ENCODE peak calls at places on chromosomes 2 and 18, in four cellular contexts. O, V, M and F are unnamed samples. For H3K27me3, the result is how much of the 10 kb centered on the place peaks cover.

GRCh38 chr2:156192468-156192867 is 140.1 kb downstream of the NR4A2 start:
- DNase-seq in O (no peak), V (no peak), M (no peak), F (no peak)

GRCh38 chr2:108364676-108365297 is 13.0 kb upstream of the SULT1C4 start:
- DNase-seq in O (no peak), V (no peak), M (no peak), F (no peak)

GRCh38 chr2:240960963-240961876 is 37.2 kb upstream of the SNED1 start:
- DNase-seq in O (no peak), V (no peak), M (peak), F (peak)

GRCh38 chr18:34120294-34120693 is 104.4 kb downstream of the NOL4 start:
- DNase-seq in O (no peak), V (no peak), M (no peak), F (no peak)

GRCh38 chr2:159506764-159507406 is 109.5 kb downstream of the BAZ2B start:
- DNase-seq in O (no peak), V (peak), M (no peak), F (no peak)

GRCh38 chr18:29874519-29875098 is 1167.9 kb downstream of the DSC3 start:
- DNase-seq in O (no peak), V (peak), M (no peak), F (peak)

GRCh38 chr2:178066890-178067669 is 5.5 kb downstream of the PDE11A start:
- DNase-seq in O (no peak), V (no peak), M (no peak), F (no peak)

GRCh38 chr2:125615438-125615837 is 1040.5 kb upstream of the GYPC start:
- DNase-seq in O (no peak), V (no peak), M (no peak), F (no peak)

GRCh38 chr18:34509879-34510586 is 200.1 kb upstream of the DTNA start:
- DNase-seq in O (no peak), V (no peak), M (no peak), F (no peak)

GRCh38 chr2:238970553-238971081 is 122.7 kb downstream of the TWIST2 start:
- DNase-seq in O (no peak), V (peak), M (no peak), F (peak)

DNA sequence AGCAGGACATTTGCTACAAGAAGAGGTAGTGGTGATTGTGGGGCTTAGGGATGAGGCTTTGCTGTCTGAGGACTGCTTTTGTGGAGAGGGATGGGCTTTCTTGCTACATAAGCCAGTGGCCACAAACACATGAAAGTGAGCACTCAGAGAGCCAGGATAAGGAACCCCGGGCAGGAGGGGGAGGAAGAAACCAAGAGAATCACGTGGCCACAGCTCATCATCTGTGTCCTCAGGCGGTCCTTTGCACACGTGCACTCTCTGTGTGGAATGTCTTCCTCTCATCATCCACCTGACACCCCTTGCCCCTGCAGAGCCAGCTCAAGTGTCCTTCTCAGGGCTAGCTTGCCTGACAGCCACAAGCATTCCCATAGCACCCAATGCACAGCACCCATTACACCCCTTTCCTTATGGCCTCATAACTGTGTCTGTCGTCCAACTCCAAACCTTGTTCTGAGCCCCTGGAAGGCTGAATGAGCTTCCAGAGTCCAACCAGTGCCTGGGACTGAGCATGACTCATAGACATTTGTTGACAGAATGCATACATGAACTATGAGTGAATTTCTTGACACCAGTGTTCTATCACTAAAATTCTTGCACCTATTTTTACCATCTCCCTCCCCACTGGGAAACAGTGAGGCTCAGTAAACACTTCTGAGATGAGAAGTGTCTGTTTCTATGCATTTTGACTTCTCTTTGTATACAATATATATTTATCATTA is 398.3 kb downstream of the ALK start:
- DNase-seq in O (no peak), V (no peak), M (no peak), F (no peak)
- H3K4me3 ChIP-seq in O (no peak), V (no peak), M (no peak), F (no peak)

DNA sequence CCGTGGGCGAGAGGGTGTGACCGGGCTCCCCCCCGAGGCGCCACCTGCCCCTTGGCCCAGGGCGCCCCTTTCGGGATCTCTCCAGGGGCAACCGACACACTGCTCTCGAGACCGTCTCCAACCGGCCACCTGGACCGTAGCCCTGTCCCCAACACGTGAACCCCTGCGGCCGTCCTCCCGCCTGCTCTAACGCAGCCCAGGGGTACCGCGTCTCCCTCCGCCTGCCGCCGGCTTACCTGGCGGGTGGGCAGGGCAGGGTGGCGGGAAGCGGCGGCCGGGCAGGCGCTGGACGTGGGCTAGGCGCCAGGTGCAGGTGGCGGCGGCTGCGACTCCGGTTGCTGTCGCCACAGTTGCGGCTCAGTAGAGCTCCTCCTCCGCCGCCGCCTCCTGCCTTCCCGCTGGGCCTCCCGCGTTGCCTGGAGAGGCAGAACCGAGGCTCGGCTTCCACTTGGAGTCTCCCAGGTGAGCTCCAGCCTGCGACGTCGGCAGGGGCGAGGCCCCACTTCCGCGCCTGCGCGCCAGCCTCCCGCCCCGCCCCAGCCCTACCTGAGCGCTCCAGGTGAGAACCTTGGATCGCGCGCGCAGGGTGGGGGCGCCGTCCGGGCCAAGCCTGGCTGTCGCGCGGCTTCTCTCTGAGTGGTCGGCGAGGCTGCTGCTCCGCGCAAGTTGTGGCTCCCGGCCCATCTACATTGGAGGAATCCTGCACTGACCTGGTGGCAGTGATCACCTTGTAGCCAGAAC is at the start of gene GALNT3:
- DNase-seq in O (no peak), V (peak), M (no peak), F (peak)
- H3K27ac ChIP-seq in O (no peak), V (peak), M (peak), F (no peak)

GRCh38 chr2:231036131-231036530 is 1.2 kb upstream of the C2orf72 start:
- DNase-seq in O (no peak), V (no peak), M (no peak), F (no peak)
- H3K27me3 ChIP-seq in O (under half), V (under half), M (under half), F (half or more)

GRCh38 chr2:130183500-130184373 is 1.7 kb downstream of the MZT2B start:
- DNase-seq in O (no peak), V (no peak), M (no peak), F (peak)
- H3K4me3 ChIP-seq in O (peak), V (peak), M (peak), F (peak)

DNA sequence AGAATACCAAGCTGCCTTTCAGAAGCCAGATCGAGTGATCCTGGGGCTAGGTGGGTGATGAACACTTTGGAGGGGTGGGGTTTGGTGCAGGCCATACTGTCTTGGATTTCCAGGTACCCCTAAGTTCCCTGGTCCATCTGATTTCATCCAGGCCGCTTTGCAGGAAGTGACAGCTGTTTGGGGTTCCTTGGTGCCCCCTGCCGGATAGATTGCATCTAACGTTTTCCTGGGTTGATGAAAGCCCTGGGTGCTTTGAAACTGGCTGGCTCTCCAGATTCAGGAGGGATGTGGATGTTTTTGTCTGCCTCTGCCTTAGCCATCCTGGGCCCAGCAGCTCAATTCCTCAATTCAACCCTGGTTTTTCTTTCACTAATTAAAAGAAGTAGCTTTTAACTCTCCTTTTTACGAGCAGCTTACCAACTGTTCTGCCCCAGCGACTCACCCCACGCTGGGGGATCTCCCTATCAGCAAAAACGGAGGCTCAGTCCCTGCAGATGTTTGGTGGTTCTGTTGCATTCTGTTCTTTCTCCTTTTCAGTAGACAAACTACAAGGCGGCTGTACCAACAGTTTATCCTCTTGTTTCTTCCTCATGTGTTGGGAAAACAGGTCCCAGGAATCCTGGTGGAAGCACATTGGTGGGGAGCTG is 37.1 kb downstream of the ARHGEF4 start:
- DNase-seq in O (peak), V (peak), M (no peak), F (peak)
- H3K27ac ChIP-seq in O (no peak), V (no peak), M (no peak), F (no peak)

GRCh38 chr2:3751832-3752231 is 48.5 kb downstream of the DCDC2C start:
- DNase-seq in O (no peak), V (no peak), M (no peak), F (peak)
- H3K27me3 ChIP-seq in O (under half), V (under half), M (under half), F (under half)

GRCh38 chr2:85583667-85584353 is 421 bp upstream of the VAMP5 start:
- DNase-seq in O (no peak), V (no peak), M (no peak), F (no peak)

GRCh38 chr2:85585781-85586105 is 1.5 kb downstream of the VAMP5 start:
- DNase-seq in O (no peak), V (no peak), M (no peak), F (no peak)

GRCh38 chr2:85582467-85582866 is 1.8 kb upstream of the VAMP5 start:
- DNase-seq in O (no peak), V (no peak), M (no peak), F (no peak)

GRCh38 chr2:85584354-85584856 is at the start of gene VAMP5:
- DNase-seq in O (no peak), V (no peak), M (no peak), F (no peak)

GRCh38 chr2:85584857-85585780 is 888 bp downstream of the VAMP5 start:
- DNase-seq in O (no peak), V (no peak), M (no peak), F (no peak)
- H3K4me3 ChIP-seq in O (peak), V (peak), M (peak), F (no peak)

GRCh38 chr2:85369500-85369899 is 14.9 kb downstream of the ELMOD3 start:
- DNase-seq in O (no peak), V (no peak), M (no peak), F (no peak)
- H3K27ac ChIP-seq in O (no peak), V (no peak), M (no peak), F (no peak)

GRCh38 chr18:37451239-37451825 is 114.3 kb downstream of the CELF4 start:
- DNase-seq in O (no peak), V (no peak), M (no peak), F (no peak)
- H3K27me3 ChIP-seq in O (under half), V (under half), M (under half), F (under half)